ENCODE peak calls at places on chromosomes 4 and X, in five cellular contexts. N is osteoblast, Q is astrocyte, O is fibroblast of lung, B is lower lobe of right lung. P is an unnamed sample.

GRCh38 chrX:66012094-66012534 is 27.8 kb downstream of the VSIG4 start:
- DNase-seq in N (no peak), B (no peak), Q (no peak), O (no peak), P (no peak)

GRCh38 chrX:101265869-101266428 is 25.2 kb downstream of the TAF7L start:
- DNase-seq in B (no peak), Q (peak), O (peak), N (no peak), P (peak)

GRCh38 chr4:184536070-184536880 is 61.9 kb upstream of the IRF2 start:
- DNase-seq in N (peak), B (no peak), O (peak), Q (no peak), P (no peak)

GRCh38 chrX:49166914-49167739 is 4.6 kb downstream of the MAGIX start:
- DNase-seq in B (peak), N (peak), O (peak), Q (peak), P (peak)

GRCh38 chrX:74438771-74439170 is 17.5 kb downstream of the SLC16A2 start:
- DNase-seq in B (no peak), N (no peak), O (no peak), Q (no peak), P (no peak)

GRCh38 chr4:15805583-15806517 is 27.7 kb downstream of the CD38 start:
- DNase-seq in Q (peak), O (peak), N (no peak), B (no peak), P (peak)

GRCh38 chr4:111204807-111205206 is 581.9 kb upstream of the PITX2 start:
- DNase-seq in O (no peak), Q (no peak), B (no peak), N (no peak), P (no peak)

GRCh38 chr4:73922766-73923630 is 53.8 kb downstream of the CXCL1 start:
- DNase-seq in B (no peak), Q (peak), O (peak), N (no peak), P (peak)

GRCh38 chr4:76219299-76220055 is 5.9 kb upstream of the SCARB2 start:
- DNase-seq in O (peak), B (no peak), Q (peak), N (no peak), P (peak)

GRCh38 chr4:64882311-64883086 is 473.2 kb upstream of the TECRL start:
- DNase-seq in O (no peak), B (no peak), N (no peak), Q (no peak), P (no peak)

GRCh38 chrX:152072236-152072635 is 66.1 kb downstream of the MAGEA10 start:
- DNase-seq in N (no peak), O (peak), Q (peak), B (no peak), P (peak)

GRCh38 chrX:96436105-96436504 is 248.5 kb upstream of the DIAPH2 start:
- DNase-seq in B (no peak), N (peak), O (peak), Q (peak), P (peak)

GRCh38 chr4:154348657-154349056 is 142.9 kb downstream of the DCHS2 start:
- DNase-seq in N (no peak), O (no peak), B (no peak), Q (no peak), P (no peak)
- TF ChIP-seq CTCF in N (no peak), O (no peak), B (no peak), Q (no peak), P (peak)

GRCh38 chrX:45781901-45782553 is 581.4 kb upstream of the DIPK2B start:
- DNase-seq in O (peak), B (no peak), N (peak), Q (peak), P (no peak)
- H3K27ac ChIP-seq in O (peak), B (no peak), N (peak), Q (peak), P (peak)

DNA sequence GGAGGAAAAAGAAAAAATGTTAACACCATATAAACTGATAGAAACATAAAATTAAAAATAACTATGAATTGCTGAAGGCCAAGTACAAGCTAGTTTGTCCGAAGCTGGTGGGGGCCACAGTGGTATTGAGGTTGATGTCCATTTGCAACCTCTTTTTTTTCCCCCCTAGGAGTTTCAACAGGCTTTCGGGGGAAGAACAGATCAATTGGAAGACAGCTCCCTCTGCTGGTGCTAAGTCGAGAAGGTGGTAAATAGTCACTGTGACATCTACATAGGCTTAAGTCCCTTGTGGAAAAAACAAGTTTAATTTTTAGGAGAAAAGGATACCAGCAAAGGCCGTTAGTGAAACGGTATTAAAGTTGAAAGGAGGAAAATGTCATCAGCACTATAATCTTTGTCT is 115.7 kb upstream of the ZXDA start:
- DNase-seq in O (peak), N (peak), B (no peak), Q (no peak), P (peak)
- TF ChIP-seq CTCF in O (peak), N (peak), B (peak), Q (no peak), P (peak)

GRCh38 chrX:87900320-87900908 is 382.8 kb downstream of the KLHL4 start:
- DNase-seq in O (no peak), B (no peak), Q (no peak), N (no peak), P (no peak)
- H3K27ac ChIP-seq in O (no peak), B (no peak), Q (no peak), N (no peak), P (no peak)

GRCh38 chrX:108584617-108585211 is 145.1 kb downstream of the COL4A5 start:
- DNase-seq in O (no peak), Q (no peak), N (no peak), B (no peak), P (no peak)
- TF ChIP-seq CTCF in O (peak), Q (no peak), N (peak), B (no peak), P (peak)

DNA sequence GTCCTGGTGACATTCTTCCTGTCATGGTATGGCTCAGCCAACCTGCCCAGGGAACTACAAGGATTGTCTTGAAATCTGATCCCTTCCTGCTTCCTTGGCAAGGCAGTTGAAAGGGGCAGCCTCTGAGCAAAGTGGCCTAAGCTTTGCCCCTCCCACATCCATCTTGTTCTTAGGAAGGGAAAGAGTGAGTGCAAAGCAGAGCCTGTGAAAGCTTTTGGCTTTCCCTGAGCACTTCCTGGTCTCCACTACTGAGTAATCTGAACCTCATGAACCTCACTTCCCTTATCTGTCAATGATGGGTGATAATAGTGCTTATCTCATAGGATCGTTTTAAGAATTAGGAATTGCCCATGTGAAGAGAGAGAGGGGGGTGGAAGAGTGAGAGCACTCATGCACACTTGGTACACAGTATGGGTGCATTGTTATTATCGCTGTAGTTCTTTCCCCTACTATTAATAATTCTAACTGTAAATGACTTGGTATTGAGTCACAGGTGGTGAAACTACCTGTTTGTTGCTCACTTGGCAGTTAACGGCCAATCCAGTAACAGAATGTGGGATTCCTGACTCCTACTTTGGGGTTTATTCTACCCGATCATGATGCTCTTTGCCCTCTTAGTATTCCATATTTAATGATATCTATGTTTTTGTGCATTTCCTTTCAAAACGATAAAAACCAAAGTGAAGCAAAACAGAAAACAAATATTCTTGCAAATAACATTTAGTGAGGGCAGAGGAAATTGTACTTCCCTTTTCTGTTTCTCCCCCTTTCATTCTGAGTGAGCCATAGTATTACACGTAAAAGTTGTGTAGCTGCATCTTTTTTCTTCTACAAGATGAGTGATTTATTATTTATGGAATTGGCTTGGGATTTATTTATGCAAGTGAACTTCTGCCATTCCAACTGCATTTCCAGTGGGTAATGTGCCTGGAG is 109.6 kb downstream of the AFF2 start:
- DNase-seq in B (no peak), N (no peak), O (peak), Q (no peak), P (no peak)
- H3K27ac ChIP-seq in B (no peak), N (no peak), O (no peak), Q (no peak), P (no peak)

P was measured in brain microvascular endothelial cell.